ENCODE peak calls at places on chromosomes 12 and 14, in four cellular contexts. One of them, this sample, is unnamed.

GRCh38 chr12:124110372-124110883 is 137.4 kb downstream of the ZNF664 start:
- DNase-seq in GM12878: no peak
- DNase-seq in K562: no peak
- DNase-seq in HepG2: no peak
- DNase-seq in this sample: no peak

GRCh38 chr14:89740241-89740640 is 214.3 kb downstream of the EFCAB11 start:
- DNase-seq in GM12878: no peak
- DNase-seq in K562: no peak
- DNase-seq in HepG2: no peak
- DNase-seq in this sample: no peak

GRCh38 chr12:65490193-65490592 is 211.7 kb downstream of the MSRB3 start:
- DNase-seq in GM12878: no peak
- DNase-seq in K562: no peak
- DNase-seq in HepG2: no peak
- DNase-seq in this sample: no peak

GRCh38 chr12:130764073-130764472 is 48.0 kb upstream of the RIMBP2 start:
- DNase-seq in GM12878: peak
- DNase-seq in K562: no peak
- DNase-seq in HepG2: no peak
- DNase-seq in this sample: no peak

GRCh38 chr12:52763991-52764390 is 13.2 kb downstream of the KRT76 start:
- DNase-seq in GM12878: no peak
- DNase-seq in K562: no peak
- DNase-seq in HepG2: no peak
- DNase-seq in this sample: no peak

GRCh38 chr12:12786716-12787601 is 1.5 kb downstream of the APOLD1 start:
- DNase-seq in GM12878: no peak
- DNase-seq in K562: peak
- DNase-seq in HepG2: peak
- DNase-seq in this sample: peak

GRCh38 chr12:59780605-59781135 is 184.8 kb downstream of the SLC16A7 start:
- DNase-seq in GM12878: no peak
- DNase-seq in K562: no peak
- DNase-seq in HepG2: peak
- DNase-seq in this sample: no peak

GRCh38 chr14:84751745-84752144 is 778.2 kb upstream of the FLRT2 start:
- DNase-seq in GM12878: no peak
- DNase-seq in K562: no peak
- DNase-seq in HepG2: no peak
- DNase-seq in this sample: no peak

GRCh38 chr14:67228325-67228984 is 12.8 kb upstream of the PALS1 start:
- DNase-seq in GM12878: no peak
- DNase-seq in K562: no peak
- DNase-seq in HepG2: no peak
- DNase-seq in this sample: no peak

GRCh38 chr12:39795481-39795880 is 175.9 kb upstream of the ABCD2 start:
- DNase-seq in GM12878: no peak
- DNase-seq in K562: no peak
- DNase-seq in HepG2: no peak
- DNase-seq in this sample: no peak

GRCh38 chr12:131530427-131530826 is 180.5 kb upstream of the SFSWAP start:
- DNase-seq in GM12878: no peak
- DNase-seq in K562: no peak
- DNase-seq in HepG2: no peak
- DNase-seq in this sample: no peak

GRCh38 chr12:49930515-49931288 is 19.8 kb upstream of the AQP2 start:
- DNase-seq in GM12878: no peak
- DNase-seq in K562: no peak
- DNase-seq in HepG2: no peak
- DNase-seq in this sample: no peak

GRCh38 chr14:88191605-88192004 is 131.5 kb downstream of the KCNK10 start:
- DNase-seq in GM12878: no peak
- DNase-seq in K562: no peak
- DNase-seq in HepG2: no peak
- DNase-seq in this sample: no peak

GRCh38 chr14:19799880-19800279 is 3.7 kb upstream of the OR4N2 start:
- DNase-seq in GM12878: no peak
- DNase-seq in K562: no peak
- DNase-seq in HepG2: no peak
- DNase-seq in this sample: no peak

GRCh38 chr14:24246765-24247212 is 4.4 kb upstream of the TINF2 start:
- DNase-seq in GM12878: peak
- DNase-seq in K562: no peak
- DNase-seq in HepG2: no peak
- DNase-seq in this sample: no peak

GRCh38 chr14:40784860-40785259 is 821.8 kb upstream of the LRFN5 start:
- DNase-seq in GM12878: no peak
- DNase-seq in K562: no peak
- DNase-seq in HepG2: no peak
- DNase-seq in this sample: no peak
- TF ChIP-seq ETV6 in GM12878: no peak
- TF ChIP-seq ETV6 in K562: no peak
- TF ChIP-seq ETV6 in HepG2: no peak
- TF ChIP-seq ETV6 in this sample: no peak

DNA sequence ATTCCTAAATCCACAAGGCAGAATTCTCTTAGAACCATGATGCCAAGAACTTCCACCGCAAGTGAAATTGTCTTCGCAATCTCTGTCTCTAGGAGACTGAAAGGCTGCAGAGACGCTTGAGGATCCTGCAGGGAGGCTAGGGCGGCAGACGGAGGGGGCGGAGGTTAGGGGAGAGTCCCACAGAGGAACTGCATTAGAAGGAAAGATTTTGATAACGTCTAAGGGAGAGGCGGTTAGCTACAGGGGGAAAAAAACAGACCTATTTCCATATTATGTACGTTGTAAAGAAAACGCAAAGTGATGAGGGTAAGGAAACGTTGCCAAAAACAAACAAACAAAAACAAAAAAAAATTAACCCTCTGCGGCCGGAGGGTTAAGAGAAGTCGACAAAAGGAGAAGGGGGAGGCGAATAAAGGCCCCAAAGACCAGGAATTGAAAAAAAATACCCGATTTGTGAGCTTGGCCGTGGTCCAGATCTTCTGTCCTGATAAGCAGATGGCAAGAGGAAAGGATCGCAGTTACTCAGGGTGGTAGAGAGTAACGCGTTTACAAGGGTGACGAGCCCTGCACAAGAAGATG is 507 bp downstream of the KLHL28 start:
- DNase-seq in GM12878: no peak
- DNase-seq in K562: peak
- DNase-seq in HepG2: no peak
- DNase-seq in this sample: peak
- TF ChIP-seq ETV6 in GM12878: no peak
- TF ChIP-seq ETV6 in K562: no peak
- TF ChIP-seq ETV6 in HepG2: no peak
- TF ChIP-seq ETV6 in this sample: no peak

DNA sequence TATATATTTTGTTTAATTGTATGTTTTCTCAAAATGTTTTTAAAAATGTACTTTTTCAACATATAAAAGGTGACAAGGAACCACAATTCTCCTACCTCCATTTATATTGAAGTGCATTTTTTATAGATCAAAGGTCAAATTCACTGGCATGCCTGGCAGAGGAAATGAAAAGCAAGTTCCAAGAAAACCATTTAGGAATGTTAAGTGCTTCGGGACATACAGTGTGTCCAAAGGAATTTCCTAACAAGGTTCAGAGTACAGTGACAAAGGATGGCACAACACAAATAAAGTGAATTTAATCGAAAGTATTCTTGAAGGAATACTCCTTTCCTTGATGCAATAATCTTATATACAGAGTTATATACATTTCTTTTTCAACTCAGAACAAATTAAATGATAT is 242.3 kb downstream of the CCER1 start:
- DNase-seq in GM12878: no peak
- DNase-seq in K562: no peak
- DNase-seq in HepG2: no peak
- DNase-seq in this sample: no peak
- TF ChIP-seq ETV6 in GM12878: no peak
- TF ChIP-seq ETV6 in K562: no peak
- TF ChIP-seq ETV6 in HepG2: no peak
- TF ChIP-seq ETV6 in this sample: no peak

DNA sequence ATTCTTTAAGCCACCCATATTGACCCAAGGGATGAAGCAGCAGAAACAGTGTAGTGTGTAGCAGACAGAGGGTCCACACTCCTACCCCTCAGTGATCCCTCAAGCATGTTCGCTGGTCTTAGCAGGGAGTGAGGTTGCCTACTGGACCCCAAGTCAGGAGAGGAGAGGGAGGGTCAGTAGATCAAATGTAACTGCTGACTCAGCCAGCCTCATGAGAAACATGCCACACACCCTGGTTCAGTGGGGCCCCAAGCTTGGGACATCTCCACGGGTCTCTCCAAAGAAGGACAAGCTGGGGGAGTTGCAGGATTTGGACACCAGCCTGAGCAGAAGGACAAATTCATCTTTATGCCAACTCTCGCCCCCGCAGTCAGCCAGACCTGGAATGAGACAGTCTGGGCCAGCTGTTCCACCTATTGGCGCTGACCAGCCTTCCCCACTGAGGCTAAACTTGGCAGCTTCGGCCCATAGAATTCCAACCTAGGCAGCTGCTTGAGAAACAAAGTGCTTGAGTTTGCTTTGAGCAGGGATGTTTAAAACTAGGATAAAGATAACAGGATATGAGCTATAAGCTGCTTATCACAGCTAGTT is 66.0 kb upstream of the ACTN1 start:
- DNase-seq in GM12878: no peak
- DNase-seq in K562: no peak
- DNase-seq in HepG2: no peak
- DNase-seq in this sample: no peak
- TF ChIP-seq ETV6 in GM12878: no peak
- TF ChIP-seq ETV6 in K562: no peak
- TF ChIP-seq ETV6 in HepG2: no peak
- TF ChIP-seq ETV6 in this sample: no peak

This sample was measured in WTC11.